ENCODE peak calls at places on chromosomes 3 and 15, in five cellular contexts. S is NCI-H2029 treated with DMSO at 0.1 percent for 48 hours, U is fibroblast of villous mesenchyme, K is cardiac fibroblast, G is fibroblast of pulmonary artery. B is an unnamed sample.

GRCh38 chr3:62911531-62911930 is 36.3 kb upstream of the CADPS start:
- DNase-seq in K (no peak), G (no peak), U (no peak), S (no peak), B (no peak)

GRCh38 chr3:194989251-194989650 is 281.7 kb downstream of the XXYLT1 start:
- DNase-seq in S (no peak), K (no peak), U (no peak), G (no peak), B (no peak)

GRCh38 chr3:124592658-124593441 is 137.4 kb upstream of the UMPS start:
- DNase-seq in U (no peak), K (no peak), G (no peak), S (no peak), B (no peak)

GRCh38 chr15:66772967-66773873 is 71.2 kb downstream of the SMAD6 start:
- DNase-seq in G (peak), S (no peak), K (no peak), U (peak), B (no peak)

GRCh38 chr15:62588930-62589655 is 424.0 kb upstream of the C2CD4B start:
- DNase-seq in S (no peak), G (peak), U (peak), K (peak), B (no peak)

GRCh38 chr3:38538773-38539353 is 42.7 kb downstream of the EXOG start:
- DNase-seq in G (no peak), K (no peak), U (no peak), S (no peak), B (no peak)

GRCh38 chr15:63915888-63916731 is 82.4 kb upstream of the HERC1 start:
- DNase-seq in U (peak), K (peak), G (peak), S (no peak), B (no peak)

GRCh38 chr3:167709690-167710089 is 25.0 kb downstream of the PDCD10 start:
- DNase-seq in S (no peak), G (no peak), K (no peak), U (no peak), B (no peak)

GRCh38 chr3:99023590-99024192 is 122.2 kb upstream of the DCBLD2 start:
- DNase-seq in K (peak), U (peak), G (peak), S (no peak), B (no peak)

GRCh38 chr3:169512991-169513390 is 150.5 kb downstream of the MECOM start:
- DNase-seq in U (no peak), G (no peak), K (no peak), S (no peak), B (no peak)

GRCh38 chr3:59412506-59412905 is 362.7 kb upstream of the CFAP20DC start:
- DNase-seq in U (no peak), K (no peak), S (no peak), G (no peak), B (no peak)

GRCh38 chr3:194272221-194272620 is 78.9 kb downstream of the CPN2 start:
- DNase-seq in U (no peak), S (no peak), G (no peak), K (no peak), B (no peak)

GRCh38 chr15:74311734-74312444 is 55.6 kb downstream of the CYP11A1 start:
- DNase-seq in G (peak), U (peak), S (no peak), K (peak), B (no peak)

GRCh38 chr15:67196672-67197363 is 57.6 kb downstream of the AAGAB start:
- DNase-seq in G (peak), K (peak), U (peak), S (no peak), B (no peak)

GRCh38 chr3:16844771-16845170 is 40.0 kb upstream of the PLCL2 start:
- DNase-seq in S (no peak), K (no peak), G (peak), U (no peak), B (no peak)

GRCh38 chr15:89333959-89334509 is 590 bp downstream of the POLG start:
- DNase-seq in K (no peak), G (peak), S (no peak), U (no peak), B (no peak)

GRCh38 chr3:9866639-9867038 is 13.4 kb downstream of the CIDEC start:
- DNase-seq in G (peak), K (peak), U (peak), S (no peak), B (no peak)

GRCh38 chr15:62559049-62559733 is 394.1 kb upstream of the C2CD4B start:
- DNase-seq in G (peak), S (no peak), U (peak), K (peak), B (no peak)

GRCh38 chr3:106004137-106004600 is 135.4 kb upstream of the CBLB start:
- DNase-seq in S (no peak), K (peak), U (peak), G (peak), B (no peak)

GRCh38 chr3:169026543-169027181 is 636.9 kb downstream of the MECOM start:
- DNase-seq in K (peak), G (peak), U (peak), S (no peak), B (no peak)

GRCh38 chr3:42190701-42191442 is 75.1 kb downstream of the CCK start:
- DNase-seq in G (peak), K (peak), U (peak), S (peak), B (peak)

GRCh38 chr3:123636431-123636841 is 51.6 kb upstream of the HACD2 start:
- DNase-seq in K (no peak), G (no peak), S (peak), U (peak), B (no peak)

GRCh38 chr15:60215225-60215963 is 182.4 kb downstream of the ANXA2 start:
- DNase-seq in G (no peak), U (no peak), K (no peak), S (peak), B (no peak)

GRCh38 chr3:46929324-46929723 is 47.2 kb downstream of the CCDC12 start:
- DNase-seq in G (no peak), K (no peak), U (no peak), S (peak), B (no peak)

GRCh38 chr3:87350367-87351199 is 74.2 kb upstream of the POU1F1 start:
- DNase-seq in U (peak), G (peak), S (peak), K (peak), B (peak)

GRCh38 chr3:166425900-166426611 is 588.8 kb upstream of the BCHE start:
- DNase-seq in K (no peak), G (no peak), U (no peak), S (no peak), B (no peak)

B was measured in naive thymus-derived CD8-positive, alpha-beta T cell.